ENCODE peak calls at places on chromosomes 7 and 10, in ten cellular contexts. C, X, J, O, I, T, A, P, B and M are unnamed samples.

GRCh38 chr10:123884351-123884906 is 7.2 kb downstream of the CPXM2 start:
- DNase-seq in C (no peak), X (no peak), J (no peak), O (no peak), I (no peak), T (no peak), A (no peak), P (no peak), B (no peak), M (no peak)

GRCh38 chr10:77458986-77459590 is 178.5 kb downstream of the KCNMA1 start:
- DNase-seq in C (no peak), X (no peak), J (peak; percentile 64), O (no peak), I (no peak), T (peak; percentile 83), A (no peak), P (no peak), B (no peak), M (no peak)

GRCh38 chr10:94546058-94546595 is 539 bp downstream of the HELLS start:
- DNase-seq in C (no peak), X (peak; percentile 38), J (peak; percentile 48), O (no peak), I (no peak), T (peak; percentile 18), A (no peak), P (no peak), B (peak; percentile 58), M (no peak)

GRCh38 chr10:6055929-6056328 is 6.2 kb downstream of the IL2RA start:
- DNase-seq in C (no peak), X (no peak), J (no peak), O (no peak), I (no peak), T (no peak), A (no peak), P (no peak), B (no peak), M (no peak)

GRCh38 chr7:6640246-6640721 is 3.2 kb downstream of the ZNF316 start:
- DNase-seq in C (no peak), X (no peak), J (peak; percentile 17), O (peak; percentile 68), I (no peak), T (no peak), A (no peak), P (no peak), B (peak; percentile 40), M (peak; percentile 88)

GRCh38 chr7:41969713-41970112 is 266.8 kb upstream of the INHBA start:
- DNase-seq in C (no peak), X (no peak), J (no peak), O (no peak), I (no peak), T (no peak), A (no peak), P (no peak), B (no peak), M (no peak)

GRCh38 chr10:46556515-46557318 is at the start of gene GPRIN2:
- DNase-seq in C (no peak), X (peak; percentile 44), J (no peak), O (peak; percentile 53), I (no peak), T (peak; percentile 31), A (no peak), P (no peak), B (no peak), M (peak; percentile 93)

GRCh38 chr10:17649836-17650235 is 5.9 kb downstream of the STAM start:
- DNase-seq in C (no peak), X (no peak), J (no peak), O (no peak), I (no peak), T (no peak), A (no peak), P (no peak), B (peak; percentile 38), M (no peak)

GRCh38 chr10:70320751-70321150 is 36.9 kb upstream of the NPFFR1 start:
- DNase-seq in C (no peak), X (no peak), J (no peak), O (no peak), I (no peak), T (no peak), A (no peak), P (no peak), B (no peak), M (no peak)

GRCh38 chr7:157411580-157411979 is 74.8 kb downstream of the DNAJB6 start:
- DNase-seq in C (no peak), X (peak; percentile 31), J (no peak), O (peak; percentile 44), I (no peak), T (peak; percentile 81), A (peak; percentile 83), P (no peak), B (no peak), M (peak; percentile 85)

GRCh38 chr7:40760997-40761396 is 626.2 kb downstream of the SUGCT start:
- DNase-seq in C (no peak), X (no peak), J (no peak), O (no peak), I (no peak), T (no peak), A (no peak), P (no peak), B (no peak), M (no peak)

GRCh38 chr10:45424668-45425404 is 50.8 kb downstream of the ALOX5 start:
- DNase-seq in C (no peak), X (no peak), J (no peak), O (no peak), I (no peak), T (no peak), A (no peak), P (no peak), B (no peak), M (no peak)

GRCh38 chr7:27204851-27205322 is 5.0 kb upstream of the HOXA13 start:
- DNase-seq in C (no peak), X (no peak), J (no peak), O (no peak), I (no peak), T (peak; percentile 54), A (no peak), P (no peak), B (no peak), M (peak; percentile 46)

GRCh38 chr7:50792342-50793114 is 9.8 kb upstream of the GRB10 start:
- DNase-seq in C (no peak), X (no peak), J (peak; percentile 65), O (peak; percentile 69), I (no peak), T (peak; percentile 36), A (peak; percentile 63), P (no peak), B (peak; percentile 66), M (peak; percentile 67)

GRCh38 chr7:22346383-22347107 is 10.4 kb downstream of the RAPGEF5 start:
- DNase-seq in C (no peak), X (no peak), J (no peak), O (no peak), I (no peak), T (peak; percentile 36), A (no peak), P (no peak), B (no peak), M (no peak)

GRCh38 chr7:50397320-50397970 is 52.7 kb downstream of the FIGNL1 start:
- DNase-seq in C (no peak), X (no peak), J (no peak), O (no peak), I (no peak), T (no peak), A (no peak), P (no peak), B (no peak), M (no peak)

GRCh38 chr7:14504134-14504533 is 398.4 kb downstream of the DGKB start:
- DNase-seq in C (peak; percentile 36), X (no peak), J (no peak), O (no peak), I (no peak), T (no peak), A (no peak), P (no peak), B (no peak), M (peak; percentile 62)

GRCh38 chr7:93894966-93895650 is 4.6 kb upstream of the TFPI2 start:
- DNase-seq in C (no peak), X (no peak), J (no peak), O (no peak), I (no peak), T (no peak), A (no peak), P (no peak), B (no peak), M (no peak)

GRCh38 chr10:3806603-3807002 is 21.6 kb upstream of the KLF6 start:
- DNase-seq in C (no peak), X (no peak), J (peak; percentile 77), O (no peak), I (no peak), T (peak; percentile 83), A (peak; percentile 96), P (no peak), B (peak; percentile 51), M (no peak)

GRCh38 chr7:51602321-51602720 is 285.7 kb upstream of the COBL start:
- DNase-seq in C (no peak), X (no peak), J (no peak), O (no peak), I (no peak), T (no peak), A (no peak), P (no peak), B (no peak), M (no peak)

GRCh38 chr7:92797693-92798092 is 38.7 kb downstream of the CDK6 start:
- DNase-seq in C (no peak), X (no peak), J (no peak), O (no peak), I (no peak), T (no peak), A (peak; percentile 56), P (no peak), B (peak; percentile 63), M (no peak)

GRCh38 chr7:140435252-140435895 is 31.5 kb downstream of the RAB19 start:
- DNase-seq in C (no peak), X (no peak), J (no peak), O (no peak), I (no peak), T (no peak), A (no peak), P (no peak), B (no peak), M (peak; percentile 58)

GRCh38 chr7:727104-727805 is at the start of gene PRKAR1B:
- DNase-seq in C (no peak), X (peak; percentile 49), J (no peak), O (no peak), I (no peak), T (peak; percentile 20), A (no peak), P (no peak), B (peak; percentile 57), M (peak; percentile 73)

GRCh38 chr7:107201795-107202450 is 33.1 kb downstream of the HBP1 start:
- DNase-seq in C (peak; percentile 20), X (peak; percentile 66), J (peak; percentile 33), O (peak; percentile 73), I (no peak), T (peak; percentile 80), A (no peak), P (no peak), B (peak; percentile 59), M (peak; percentile 76)